ENCODE peak calls at places on chromosomes 4 and X, in nine cellular contexts. One of them, this sample, is unnamed.
A peak's percentile ranks its signal among the peaks of the same experiment; 100 is the strongest.

GRCh38 chr4:53601251-53601764 is 10.0 kb upstream of the LNX1 start:
- DNase-seq in CD8-positive, alpha-beta T cell: no peak
- DNase-seq in SK-N-SH: peak; percentile 41
- DNase-seq in uterus: no peak
- DNase-seq in hepatocyte: no peak
- DNase-seq in HCT116: no peak
- DNase-seq in fibroblast of lung: no peak
- DNase-seq in H1: peak; percentile 33
- DNase-seq in PC-3: peak; percentile 46
- DNase-seq in this sample: no peak

GRCh38 chrX:24231169-24231568 is 81.6 kb downstream of the ZFX start:
- DNase-seq in CD8-positive, alpha-beta T cell: no peak
- DNase-seq in SK-N-SH: no peak
- DNase-seq in uterus: no peak
- DNase-seq in hepatocyte: peak; percentile 76
- DNase-seq in HCT116: peak; percentile 7
- DNase-seq in fibroblast of lung: peak; percentile 87
- DNase-seq in H1: no peak
- DNase-seq in PC-3: peak; percentile 63
- DNase-seq in this sample: peak; percentile 21

GRCh38 chrX:130631011-130631410 is 229.2 kb downstream of the RBMX2 start:
- DNase-seq in CD8-positive, alpha-beta T cell: no peak
- DNase-seq in SK-N-SH: no peak
- DNase-seq in uterus: no peak
- DNase-seq in hepatocyte: no peak
- DNase-seq in HCT116: no peak
- DNase-seq in fibroblast of lung: no peak
- DNase-seq in H1: no peak
- DNase-seq in PC-3: no peak
- DNase-seq in this sample: no peak

GRCh38 chr4:101349346-101350064 is 2.2 kb upstream of the PPP3CA start:
- DNase-seq in CD8-positive, alpha-beta T cell: no peak
- DNase-seq in SK-N-SH: peak; percentile 36
- DNase-seq in uterus: peak; percentile 40
- DNase-seq in hepatocyte: no peak
- DNase-seq in HCT116: peak; percentile 72
- DNase-seq in fibroblast of lung: peak; percentile 34
- DNase-seq in H1: no peak
- DNase-seq in PC-3: peak; percentile 71
- DNase-seq in this sample: peak; percentile 75

GRCh38 chr4:8370835-8371234 is 69.7 kb downstream of the ACOX3 start:
- DNase-seq in CD8-positive, alpha-beta T cell: no peak
- DNase-seq in SK-N-SH: no peak
- DNase-seq in uterus: peak; percentile 40
- DNase-seq in hepatocyte: no peak
- DNase-seq in HCT116: no peak
- DNase-seq in fibroblast of lung: no peak
- DNase-seq in H1: no peak
- DNase-seq in PC-3: no peak
- DNase-seq in this sample: no peak

GRCh38 chr4:113212613-113213012 is 163.2 kb downstream of the ANK2 start:
- DNase-seq in CD8-positive, alpha-beta T cell: no peak
- DNase-seq in SK-N-SH: no peak
- DNase-seq in uterus: no peak
- DNase-seq in hepatocyte: no peak
- DNase-seq in HCT116: no peak
- DNase-seq in fibroblast of lung: no peak
- DNase-seq in H1: no peak
- DNase-seq in PC-3: no peak
- DNase-seq in this sample: no peak

GRCh38 chr4:76488905-76489798 is 54.1 kb downstream of the SHROOM3 start:
- DNase-seq in CD8-positive, alpha-beta T cell: no peak
- DNase-seq in SK-N-SH: no peak
- DNase-seq in uterus: no peak
- DNase-seq in hepatocyte: no peak
- DNase-seq in HCT116: no peak
- DNase-seq in fibroblast of lung: peak; percentile 27
- DNase-seq in H1: no peak
- DNase-seq in PC-3: no peak
- DNase-seq in this sample: no peak

GRCh38 chr4:25786497-25787065 is 76.2 kb downstream of the SEL1L3 start:
- DNase-seq in CD8-positive, alpha-beta T cell: no peak
- DNase-seq in SK-N-SH: no peak
- DNase-seq in uterus: no peak
- DNase-seq in hepatocyte: no peak
- DNase-seq in HCT116: no peak
- DNase-seq in fibroblast of lung: no peak
- DNase-seq in H1: no peak
- DNase-seq in PC-3: no peak
- DNase-seq in this sample: no peak

GRCh38 chrX:80808854-80809493 is 703 bp downstream of the BRWD3 start:
- DNase-seq in CD8-positive, alpha-beta T cell: peak; percentile 26
- DNase-seq in SK-N-SH: peak; percentile 27
- DNase-seq in uterus: peak; percentile 15
- DNase-seq in hepatocyte: peak; percentile 30
- DNase-seq in HCT116: no peak
- DNase-seq in fibroblast of lung: peak; percentile 6
- DNase-seq in H1: no peak
- DNase-seq in PC-3: peak; percentile 41
- DNase-seq in this sample: no peak

GRCh38 chrX:23883737-23884354 is 23.9 kb downstream of the APOO start:
- DNase-seq in CD8-positive, alpha-beta T cell: no peak
- DNase-seq in SK-N-SH: no peak
- DNase-seq in uterus: no peak
- DNase-seq in hepatocyte: no peak
- DNase-seq in HCT116: peak; percentile 66
- DNase-seq in fibroblast of lung: peak; percentile 73
- DNase-seq in H1: no peak
- DNase-seq in PC-3: peak; percentile 84
- DNase-seq in this sample: peak; percentile 41

GRCh38 chr4:142350886-142351285 is 495.2 kb downstream of the INPP4B start:
- DNase-seq in CD8-positive, alpha-beta T cell: no peak
- DNase-seq in SK-N-SH: no peak
- DNase-seq in uterus: no peak
- DNase-seq in hepatocyte: peak; percentile 20
- DNase-seq in HCT116: no peak
- DNase-seq in fibroblast of lung: peak; percentile 84
- DNase-seq in H1: no peak
- DNase-seq in PC-3: peak; percentile 67
- DNase-seq in this sample: no peak

GRCh38 chr4:147582386-147583077 is 34.7 kb upstream of the TMEM184C start:
- DNase-seq in CD8-positive, alpha-beta T cell: no peak
- DNase-seq in SK-N-SH: no peak
- DNase-seq in uterus: no peak
- DNase-seq in hepatocyte: no peak
- DNase-seq in HCT116: no peak
- DNase-seq in fibroblast of lung: peak; percentile 47
- DNase-seq in H1: no peak
- DNase-seq in PC-3: peak; percentile 90
- DNase-seq in this sample: peak; percentile 38

GRCh38 chr4:55768291-55768690 is 51.3 kb upstream of the EXOC1L start:
- DNase-seq in CD8-positive, alpha-beta T cell: no peak
- DNase-seq in SK-N-SH: no peak
- DNase-seq in uterus: no peak
- DNase-seq in hepatocyte: peak; percentile 31
- DNase-seq in HCT116: no peak
- DNase-seq in fibroblast of lung: peak; percentile 83
- DNase-seq in H1: peak; percentile 15
- DNase-seq in PC-3: peak; percentile 68
- DNase-seq in this sample: peak; percentile 50

GRCh38 chr4:55765070-55765469 is 54.5 kb upstream of the EXOC1L start:
- DNase-seq in CD8-positive, alpha-beta T cell: no peak
- DNase-seq in SK-N-SH: no peak
- DNase-seq in uterus: no peak
- DNase-seq in hepatocyte: no peak
- DNase-seq in HCT116: no peak
- DNase-seq in fibroblast of lung: no peak
- DNase-seq in H1: no peak
- DNase-seq in PC-3: no peak
- DNase-seq in this sample: no peak

DNA sequence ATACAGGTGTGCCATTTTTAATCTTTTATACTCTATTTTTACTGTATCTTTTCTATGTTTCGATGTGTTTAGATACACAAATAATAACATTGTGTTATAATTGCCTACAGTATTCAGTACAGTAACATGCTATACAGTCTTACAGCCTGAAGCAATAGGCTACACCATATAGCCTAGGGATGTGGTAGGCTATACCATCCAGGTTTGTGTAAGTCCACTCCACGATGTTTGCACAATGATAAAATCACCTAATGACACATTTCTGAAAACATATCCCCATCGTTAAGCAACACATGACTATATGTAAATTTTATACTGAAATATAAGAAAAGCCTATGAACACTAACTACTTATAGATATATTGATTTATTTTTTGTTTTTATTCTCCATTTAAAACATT is 48.9 kb upstream of the EXOC1L start:
- DNase-seq in CD8-positive, alpha-beta T cell: no peak
- DNase-seq in SK-N-SH: no peak
- DNase-seq in uterus: no peak
- DNase-seq in hepatocyte: no peak
- DNase-seq in HCT116: no peak
- DNase-seq in fibroblast of lung: no peak
- DNase-seq in H1: no peak
- DNase-seq in PC-3: peak; percentile 59
- DNase-seq in this sample: no peak
- H3K4me1 ChIP-seq in CD8-positive, alpha-beta T cell: no peaks in the 10 kb centered on the region
- H3K4me1 ChIP-seq in SK-N-SH: no peaks in the 10 kb centered on the region
- H3K4me1 ChIP-seq in uterus: no peaks in the 10 kb centered on the region
- H3K4me1 ChIP-seq in hepatocyte: no peaks in the 10 kb centered on the region
- H3K4me1 ChIP-seq in HCT116: no peaks in the 10 kb centered on the region
- H3K4me1 ChIP-seq in fibroblast of lung: peaks cover 2% of the 10 kb centered on the region
- H3K4me1 ChIP-seq in H1: no peaks in the 10 kb centered on the region
- H3K4me1 ChIP-seq in PC-3: peaks cover 6% of the 10 kb centered on the region
- H3K4me1 ChIP-seq in this sample: no peaks in the 10 kb centered on the region

GRCh38 chr4:159195400-159195799 is 92.5 kb downstream of the RAPGEF2 start:
- DNase-seq in CD8-positive, alpha-beta T cell: no peak
- DNase-seq in SK-N-SH: no peak
- DNase-seq in uterus: no peak
- DNase-seq in hepatocyte: no peak
- DNase-seq in HCT116: no peak
- DNase-seq in fibroblast of lung: no peak
- DNase-seq in H1: no peak
- DNase-seq in PC-3: no peak
- DNase-seq in this sample: no peak

GRCh38 chr4:159193256-159193655 is 90.4 kb downstream of the RAPGEF2 start:
- DNase-seq in CD8-positive, alpha-beta T cell: no peak
- DNase-seq in SK-N-SH: no peak
- DNase-seq in uterus: no peak
- DNase-seq in hepatocyte: no peak
- DNase-seq in HCT116: no peak
- DNase-seq in fibroblast of lung: no peak
- DNase-seq in H1: no peak
- DNase-seq in PC-3: no peak
- DNase-seq in this sample: no peak

GRCh38 chr4:159188646-159189045 is 85.8 kb downstream of the RAPGEF2 start:
- DNase-seq in CD8-positive, alpha-beta T cell: no peak
- DNase-seq in SK-N-SH: no peak
- DNase-seq in uterus: no peak
- DNase-seq in hepatocyte: no peak
- DNase-seq in HCT116: no peak
- DNase-seq in fibroblast of lung: no peak
- DNase-seq in H1: no peak
- DNase-seq in PC-3: no peak
- DNase-seq in this sample: no peak

GRCh38 chr4:159190646-159191045 is 87.8 kb downstream of the RAPGEF2 start:
- DNase-seq in CD8-positive, alpha-beta T cell: no peak
- DNase-seq in SK-N-SH: no peak
- DNase-seq in uterus: no peak
- DNase-seq in hepatocyte: no peak
- DNase-seq in HCT116: no peak
- DNase-seq in fibroblast of lung: no peak
- DNase-seq in H1: no peak
- DNase-seq in PC-3: no peak
- DNase-seq in this sample: no peak

GRCh38 chr4:159191989-159192388 is 89.1 kb downstream of the RAPGEF2 start:
- DNase-seq in CD8-positive, alpha-beta T cell: no peak
- DNase-seq in SK-N-SH: no peak
- DNase-seq in uterus: no peak
- DNase-seq in hepatocyte: peak; percentile 52
- DNase-seq in HCT116: peak; percentile 51
- DNase-seq in fibroblast of lung: peak; percentile 72
- DNase-seq in H1: no peak
- DNase-seq in PC-3: peak; percentile 81
- DNase-seq in this sample: peak; percentile 38
- TF ChIP-seq CTCF in CD8-positive, alpha-beta T cell: no peak
- TF ChIP-seq CTCF in SK-N-SH: peak; percentile 74
- TF ChIP-seq CTCF in uterus: no peak
- TF ChIP-seq CTCF in hepatocyte: peak; percentile 42
- TF ChIP-seq CTCF in HCT116: peak; percentile 53
- TF ChIP-seq CTCF in fibroblast of lung: peak; percentile 58
- TF ChIP-seq CTCF in H1: no peak
- TF ChIP-seq CTCF in PC-3: peak; percentile 79
- TF ChIP-seq CTCF in this sample: peak; percentile 44

GRCh38 chr4:3042226-3042625 is 32.1 kb downstream of the HTT-AS start:
- DNase-seq in CD8-positive, alpha-beta T cell: no peak
- DNase-seq in SK-N-SH: no peak
- DNase-seq in uterus: no peak
- DNase-seq in hepatocyte: no peak
- DNase-seq in HCT116: no peak
- DNase-seq in fibroblast of lung: no peak
- DNase-seq in H1: no peak
- DNase-seq in PC-3: no peak
- DNase-seq in this sample: no peak

GRCh38 chr4:3040447-3041191 is 33.7 kb downstream of the HTT-AS start:
- DNase-seq in CD8-positive, alpha-beta T cell: no peak
- DNase-seq in SK-N-SH: no peak
- DNase-seq in uterus: no peak
- DNase-seq in hepatocyte: no peak
- DNase-seq in HCT116: no peak
- DNase-seq in fibroblast of lung: no peak
- DNase-seq in H1: no peak
- DNase-seq in PC-3: no peak
- DNase-seq in this sample: no peak

GRCh38 chr4:3043272-3044020 is 30.9 kb downstream of the HTT-AS start:
- DNase-seq in CD8-positive, alpha-beta T cell: no peak
- DNase-seq in SK-N-SH: no peak
- DNase-seq in uterus: no peak
- DNase-seq in hepatocyte: no peak
- DNase-seq in HCT116: no peak
- DNase-seq in fibroblast of lung: no peak
- DNase-seq in H1: no peak
- DNase-seq in PC-3: no peak
- DNase-seq in this sample: no peak

GRCh38 chr4:3039706-3040366 is 34.5 kb downstream of the HTT-AS start:
- DNase-seq in CD8-positive, alpha-beta T cell: no peak
- DNase-seq in SK-N-SH: no peak
- DNase-seq in uterus: no peak
- DNase-seq in hepatocyte: no peak
- DNase-seq in HCT116: no peak
- DNase-seq in fibroblast of lung: no peak
- DNase-seq in H1: no peak
- DNase-seq in PC-3: no peak
- DNase-seq in this sample: no peak

GRCh38 chr4:3041192-3042142 is 32.9 kb downstream of the HTT-AS start:
- DNase-seq in CD8-positive, alpha-beta T cell: peak; percentile 39
- DNase-seq in SK-N-SH: peak; percentile 62
- DNase-seq in uterus: no peak
- DNase-seq in hepatocyte: no peak
- DNase-seq in HCT116: no peak
- DNase-seq in fibroblast of lung: peak; percentile 39
- DNase-seq in H1: no peak
- DNase-seq in PC-3: peak; percentile 63
- DNase-seq in this sample: no peak
- H3K4me1 ChIP-seq in CD8-positive, alpha-beta T cell: peaks cover 45% of the 10 kb centered on the region
- H3K4me1 ChIP-seq in SK-N-SH: no peaks in the 10 kb centered on the region
- H3K4me1 ChIP-seq in uterus: no peaks in the 10 kb centered on the region
- H3K4me1 ChIP-seq in hepatocyte: no peaks in the 10 kb centered on the region
- H3K4me1 ChIP-seq in HCT116: no peaks in the 10 kb centered on the region
- H3K4me1 ChIP-seq in fibroblast of lung: peaks cover 7% of the 10 kb centered on the region
- H3K4me1 ChIP-seq in H1: no peaks in the 10 kb centered on the region
- H3K4me1 ChIP-seq in PC-3: peaks cover 16% of the 10 kb centered on the region
- H3K4me1 ChIP-seq in this sample: peaks cover 29% of the 10 kb centered on the region

GRCh38 chrX:281166-281999 is at the start of gene PLCXD1:
- DNase-seq in CD8-positive, alpha-beta T cell: no peak
- DNase-seq in SK-N-SH: peak; percentile 84
- DNase-seq in uterus: peak; percentile 25
- DNase-seq in hepatocyte: peak; percentile 89
- DNase-seq in HCT116: no peak
- DNase-seq in fibroblast of lung: peak; percentile 66
- DNase-seq in H1: peak; percentile 75
- DNase-seq in PC-3: no peak
- DNase-seq in this sample: no peak
- TF ChIP-seq CTCF in CD8-positive, alpha-beta T cell: no peak
- TF ChIP-seq CTCF in SK-N-SH: no peak
- TF ChIP-seq CTCF in uterus: no peak
- TF ChIP-seq CTCF in hepatocyte: no peak
- TF ChIP-seq CTCF in HCT116: no peak
- TF ChIP-seq CTCF in fibroblast of lung: no peak
- TF ChIP-seq CTCF in H1: no peak
- TF ChIP-seq CTCF in PC-3: no peak
- TF ChIP-seq CTCF in this sample: no peak

This sample was measured in keratinocyte.